ENCODE peak calls at places on chromosomes 1 and 21, in seven cellular contexts. One of them, this sample, is unnamed.

GRCh38 chr1:64744492-64745180 is at the start of gene RAVER2:
- DNase-seq in Daoy: peak; percentile 84
- DNase-seq in AG09309: no peak
- DNase-seq in T follicular helper cell: peak; percentile 28
- DNase-seq in stimulated activated CD8-positive, alpha-beta memory T cell treated with anti-CD3 and anti-CD28 coated beads, Interleukin-2, amount 100 ng/mL, for 1 hour: peak; percentile 7
- DNase-seq in activated CD8-positive, alpha-beta T cell treated with anti-CD3 and anti-CD28 coated beads, Interleukin-2, amount 10 ng/mL, durations not matched to agents 7 days and 5 days: peak; percentile 61
- DNase-seq in GM03348: peak; percentile 82
- DNase-seq in this sample: peak; percentile 20

GRCh38 chr1:184590163-184590750 is 164.4 kb downstream of the EDEM3 start:
- DNase-seq in T follicular helper cell: no peak
- DNase-seq in activated CD8-positive, alpha-beta T cell treated with anti-CD3 and anti-CD28 coated beads, Interleukin-2, amount 10 ng/mL, durations not matched to agents 7 days and 5 days: no peak
- DNase-seq in AG09309: no peak
- DNase-seq in stimulated activated CD8-positive, alpha-beta memory T cell treated with anti-CD3 and anti-CD28 coated beads, Interleukin-2, amount 100 ng/mL, for 1 hour: no peak
- DNase-seq in Daoy: no peak
- DNase-seq in GM03348: no peak
- DNase-seq in this sample: no peak

GRCh38 chr1:234589854-234590620 is 19.9 kb downstream of the IRF2BP2 start:
- DNase-seq in stimulated activated CD8-positive, alpha-beta memory T cell treated with anti-CD3 and anti-CD28 coated beads, Interleukin-2, amount 100 ng/mL, for 1 hour: no peak
- DNase-seq in Daoy: peak; percentile 58
- DNase-seq in GM03348: peak; percentile 57
- DNase-seq in AG09309: no peak
- DNase-seq in T follicular helper cell: no peak
- DNase-seq in activated CD8-positive, alpha-beta T cell treated with anti-CD3 and anti-CD28 coated beads, Interleukin-2, amount 10 ng/mL, durations not matched to agents 7 days and 5 days: no peak
- DNase-seq in this sample: no peak

GRCh38 chr21:42537106-42537742 is 23.6 kb downstream of the SLC37A1 start:
- DNase-seq in AG09309: no peak
- DNase-seq in GM03348: no peak
- DNase-seq in stimulated activated CD8-positive, alpha-beta memory T cell treated with anti-CD3 and anti-CD28 coated beads, Interleukin-2, amount 100 ng/mL, for 1 hour: no peak
- DNase-seq in Daoy: peak; percentile 37
- DNase-seq in activated CD8-positive, alpha-beta T cell treated with anti-CD3 and anti-CD28 coated beads, Interleukin-2, amount 10 ng/mL, durations not matched to agents 7 days and 5 days: peak; percentile 51
- DNase-seq in T follicular helper cell: no peak
- DNase-seq in this sample: no peak

GRCh38 chr1:25833158-25833557 is 13.4 kb downstream of the MTFR1L start:
- DNase-seq in T follicular helper cell: no peak
- DNase-seq in GM03348: no peak
- DNase-seq in AG09309: no peak
- DNase-seq in Daoy: no peak
- DNase-seq in activated CD8-positive, alpha-beta T cell treated with anti-CD3 and anti-CD28 coated beads, Interleukin-2, amount 10 ng/mL, durations not matched to agents 7 days and 5 days: no peak
- DNase-seq in stimulated activated CD8-positive, alpha-beta memory T cell treated with anti-CD3 and anti-CD28 coated beads, Interleukin-2, amount 100 ng/mL, for 1 hour: no peak
- DNase-seq in this sample: no peak

GRCh38 chr1:201734776-201735175 is 94.2 kb upstream of the IPO9 start:
- DNase-seq in stimulated activated CD8-positive, alpha-beta memory T cell treated with anti-CD3 and anti-CD28 coated beads, Interleukin-2, amount 100 ng/mL, for 1 hour: no peak
- DNase-seq in T follicular helper cell: no peak
- DNase-seq in Daoy: no peak
- DNase-seq in activated CD8-positive, alpha-beta T cell treated with anti-CD3 and anti-CD28 coated beads, Interleukin-2, amount 10 ng/mL, durations not matched to agents 7 days and 5 days: no peak
- DNase-seq in GM03348: no peak
- DNase-seq in AG09309: no peak
- DNase-seq in this sample: no peak

GRCh38 chr21:42160111-42160949 is 58.6 kb upstream of the ABCG1 start:
- DNase-seq in T follicular helper cell: no peak
- DNase-seq in GM03348: no peak
- DNase-seq in AG09309: no peak
- DNase-seq in activated CD8-positive, alpha-beta T cell treated with anti-CD3 and anti-CD28 coated beads, Interleukin-2, amount 10 ng/mL, durations not matched to agents 7 days and 5 days: no peak
- DNase-seq in stimulated activated CD8-positive, alpha-beta memory T cell treated with anti-CD3 and anti-CD28 coated beads, Interleukin-2, amount 100 ng/mL, for 1 hour: no peak
- DNase-seq in Daoy: no peak
- DNase-seq in this sample: no peak

GRCh38 chr1:47559944-47560695 is 122.3 kb downstream of the FOXD2 start:
- DNase-seq in AG09309: no peak
- DNase-seq in GM03348: no peak
- DNase-seq in T follicular helper cell: no peak
- DNase-seq in Daoy: no peak
- DNase-seq in activated CD8-positive, alpha-beta T cell treated with anti-CD3 and anti-CD28 coated beads, Interleukin-2, amount 10 ng/mL, durations not matched to agents 7 days and 5 days: no peak
- DNase-seq in stimulated activated CD8-positive, alpha-beta memory T cell treated with anti-CD3 and anti-CD28 coated beads, Interleukin-2, amount 100 ng/mL, for 1 hour: no peak
- DNase-seq in this sample: no peak

GRCh38 chr21:26777166-26777565 is 68.0 kb downstream of the ADAMTS1 start:
- DNase-seq in activated CD8-positive, alpha-beta T cell treated with anti-CD3 and anti-CD28 coated beads, Interleukin-2, amount 10 ng/mL, durations not matched to agents 7 days and 5 days: no peak
- DNase-seq in T follicular helper cell: no peak
- DNase-seq in stimulated activated CD8-positive, alpha-beta memory T cell treated with anti-CD3 and anti-CD28 coated beads, Interleukin-2, amount 100 ng/mL, for 1 hour: no peak
- DNase-seq in AG09309: no peak
- DNase-seq in Daoy: no peak
- DNase-seq in GM03348: no peak
- DNase-seq in this sample: no peak

GRCh38 chr1:85578321-85579295 is 2.0 kb upstream of the CCN1 start:
- DNase-seq in stimulated activated CD8-positive, alpha-beta memory T cell treated with anti-CD3 and anti-CD28 coated beads, Interleukin-2, amount 100 ng/mL, for 1 hour: no peak
- DNase-seq in activated CD8-positive, alpha-beta T cell treated with anti-CD3 and anti-CD28 coated beads, Interleukin-2, amount 10 ng/mL, durations not matched to agents 7 days and 5 days: no peak
- DNase-seq in Daoy: peak; percentile 87
- DNase-seq in AG09309: peak; percentile 98
- DNase-seq in GM03348: peak; percentile 76
- DNase-seq in T follicular helper cell: no peak
- DNase-seq in this sample: no peak

GRCh38 chr1:231937013-231937754 is 310.6 kb downstream of the DISC1 start:
- DNase-seq in T follicular helper cell: no peak
- DNase-seq in stimulated activated CD8-positive, alpha-beta memory T cell treated with anti-CD3 and anti-CD28 coated beads, Interleukin-2, amount 100 ng/mL, for 1 hour: no peak
- DNase-seq in activated CD8-positive, alpha-beta T cell treated with anti-CD3 and anti-CD28 coated beads, Interleukin-2, amount 10 ng/mL, durations not matched to agents 7 days and 5 days: no peak
- DNase-seq in GM03348: peak; percentile 11
- DNase-seq in Daoy: no peak
- DNase-seq in AG09309: no peak
- DNase-seq in this sample: no peak

GRCh38 chr1:17027403-17027802 is 15.7 kb upstream of the ATP13A2 start:
- DNase-seq in AG09309: peak; percentile 63
- DNase-seq in GM03348: peak; percentile 68
- DNase-seq in Daoy: no peak
- DNase-seq in stimulated activated CD8-positive, alpha-beta memory T cell treated with anti-CD3 and anti-CD28 coated beads, Interleukin-2, amount 100 ng/mL, for 1 hour: no peak
- DNase-seq in activated CD8-positive, alpha-beta T cell treated with anti-CD3 and anti-CD28 coated beads, Interleukin-2, amount 10 ng/mL, durations not matched to agents 7 days and 5 days: no peak
- DNase-seq in T follicular helper cell: no peak
- DNase-seq in this sample: no peak

GRCh38 chr1:1397839-1398523 is 1.2 kb downstream of the CCNL2 start:
- DNase-seq in stimulated activated CD8-positive, alpha-beta memory T cell treated with anti-CD3 and anti-CD28 coated beads, Interleukin-2, amount 100 ng/mL, for 1 hour: no peak
- DNase-seq in GM03348: peak; percentile 30
- DNase-seq in Daoy: no peak
- DNase-seq in activated CD8-positive, alpha-beta T cell treated with anti-CD3 and anti-CD28 coated beads, Interleukin-2, amount 10 ng/mL, durations not matched to agents 7 days and 5 days: no peak
- DNase-seq in T follicular helper cell: no peak
- DNase-seq in AG09309: no peak
- DNase-seq in this sample: no peak

GRCh38 chr1:231219422-231220401 is 21.3 kb upstream of the GNPAT start:
- DNase-seq in AG09309: no peak
- DNase-seq in activated CD8-positive, alpha-beta T cell treated with anti-CD3 and anti-CD28 coated beads, Interleukin-2, amount 10 ng/mL, durations not matched to agents 7 days and 5 days: no peak
- DNase-seq in GM03348: no peak
- DNase-seq in T follicular helper cell: no peak
- DNase-seq in Daoy: no peak
- DNase-seq in stimulated activated CD8-positive, alpha-beta memory T cell treated with anti-CD3 and anti-CD28 coated beads, Interleukin-2, amount 100 ng/mL, for 1 hour: no peak
- DNase-seq in this sample: no peak

GRCh38 chr1:32798679-32799416 is 18.3 kb downstream of the YARS1 start:
- DNase-seq in GM03348: no peak
- DNase-seq in stimulated activated CD8-positive, alpha-beta memory T cell treated with anti-CD3 and anti-CD28 coated beads, Interleukin-2, amount 100 ng/mL, for 1 hour: no peak
- DNase-seq in Daoy: peak; percentile 51
- DNase-seq in activated CD8-positive, alpha-beta T cell treated with anti-CD3 and anti-CD28 coated beads, Interleukin-2, amount 10 ng/mL, durations not matched to agents 7 days and 5 days: peak; percentile 37
- DNase-seq in T follicular helper cell: no peak
- DNase-seq in AG09309: no peak
- DNase-seq in this sample: peak; percentile 11

GRCh38 chr1:155124503-155125463 is 2.9 kb upstream of the EFNA1 start:
- DNase-seq in stimulated activated CD8-positive, alpha-beta memory T cell treated with anti-CD3 and anti-CD28 coated beads, Interleukin-2, amount 100 ng/mL, for 1 hour: no peak
- DNase-seq in activated CD8-positive, alpha-beta T cell treated with anti-CD3 and anti-CD28 coated beads, Interleukin-2, amount 10 ng/mL, durations not matched to agents 7 days and 5 days: no peak
- DNase-seq in Daoy: peak; percentile 88
- DNase-seq in GM03348: no peak
- DNase-seq in AG09309: no peak
- DNase-seq in T follicular helper cell: no peak
- DNase-seq in this sample: no peak

GRCh38 chr1:5651964-5652751 is 340.1 kb downstream of the NPHP4 start:
- DNase-seq in GM03348: no peak
- DNase-seq in stimulated activated CD8-positive, alpha-beta memory T cell treated with anti-CD3 and anti-CD28 coated beads, Interleukin-2, amount 100 ng/mL, for 1 hour: no peak
- DNase-seq in T follicular helper cell: no peak
- DNase-seq in activated CD8-positive, alpha-beta T cell treated with anti-CD3 and anti-CD28 coated beads, Interleukin-2, amount 10 ng/mL, durations not matched to agents 7 days and 5 days: no peak
- DNase-seq in Daoy: no peak
- DNase-seq in AG09309: no peak
- DNase-seq in this sample: no peak

GRCh38 chr1:248631354-248632041 is 3.4 kb downstream of the OR2T11 start:
- DNase-seq in activated CD8-positive, alpha-beta T cell treated with anti-CD3 and anti-CD28 coated beads, Interleukin-2, amount 10 ng/mL, durations not matched to agents 7 days and 5 days: no peak
- DNase-seq in T follicular helper cell: no peak
- DNase-seq in stimulated activated CD8-positive, alpha-beta memory T cell treated with anti-CD3 and anti-CD28 coated beads, Interleukin-2, amount 100 ng/mL, for 1 hour: no peak
- DNase-seq in AG09309: no peak
- DNase-seq in Daoy: peak; percentile 44
- DNase-seq in GM03348: no peak
- DNase-seq in this sample: no peak

GRCh38 chr1:226656601-226657277 is 82.3 kb downstream of the ITPKB start:
- DNase-seq in stimulated activated CD8-positive, alpha-beta memory T cell treated with anti-CD3 and anti-CD28 coated beads, Interleukin-2, amount 100 ng/mL, for 1 hour: no peak
- DNase-seq in T follicular helper cell: peak; percentile 72
- DNase-seq in activated CD8-positive, alpha-beta T cell treated with anti-CD3 and anti-CD28 coated beads, Interleukin-2, amount 10 ng/mL, durations not matched to agents 7 days and 5 days: no peak
- DNase-seq in AG09309: peak; percentile 62
- DNase-seq in Daoy: peak; percentile 70
- DNase-seq in GM03348: peak; percentile 77
- DNase-seq in this sample: no peak

GRCh38 chr1:87197156-87197555 is 131.5 kb upstream of the LMO4 start:
- DNase-seq in stimulated activated CD8-positive, alpha-beta memory T cell treated with anti-CD3 and anti-CD28 coated beads, Interleukin-2, amount 100 ng/mL, for 1 hour: no peak
- DNase-seq in Daoy: peak; percentile 39
- DNase-seq in AG09309: no peak
- DNase-seq in activated CD8-positive, alpha-beta T cell treated with anti-CD3 and anti-CD28 coated beads, Interleukin-2, amount 10 ng/mL, durations not matched to agents 7 days and 5 days: no peak
- DNase-seq in GM03348: peak; percentile 36
- DNase-seq in T follicular helper cell: no peak
- DNase-seq in this sample: no peak

GRCh38 chr1:164602480-164603093 is 43.6 kb downstream of the PBX1 start:
- DNase-seq in AG09309: peak; percentile 39
- DNase-seq in GM03348: peak; percentile 71
- DNase-seq in stimulated activated CD8-positive, alpha-beta memory T cell treated with anti-CD3 and anti-CD28 coated beads, Interleukin-2, amount 100 ng/mL, for 1 hour: no peak
- DNase-seq in activated CD8-positive, alpha-beta T cell treated with anti-CD3 and anti-CD28 coated beads, Interleukin-2, amount 10 ng/mL, durations not matched to agents 7 days and 5 days: no peak
- DNase-seq in T follicular helper cell: no peak
- DNase-seq in Daoy: peak; percentile 75
- DNase-seq in this sample: no peak

GRCh38 chr1:220966874-220967631 is 87.8 kb downstream of the HLX start:
- DNase-seq in Daoy: peak; percentile 4
- DNase-seq in AG09309: no peak
- DNase-seq in stimulated activated CD8-positive, alpha-beta memory T cell treated with anti-CD3 and anti-CD28 coated beads, Interleukin-2, amount 100 ng/mL, for 1 hour: no peak
- DNase-seq in T follicular helper cell: no peak
- DNase-seq in activated CD8-positive, alpha-beta T cell treated with anti-CD3 and anti-CD28 coated beads, Interleukin-2, amount 10 ng/mL, durations not matched to agents 7 days and 5 days: no peak
- DNase-seq in GM03348: no peak
- DNase-seq in this sample: no peak

GRCh38 chr1:247456024-247456423 is 1.9 kb downstream of the OR2B11 start:
- DNase-seq in T follicular helper cell: no peak
- DNase-seq in activated CD8-positive, alpha-beta T cell treated with anti-CD3 and anti-CD28 coated beads, Interleukin-2, amount 10 ng/mL, durations not matched to agents 7 days and 5 days: no peak
- DNase-seq in stimulated activated CD8-positive, alpha-beta memory T cell treated with anti-CD3 and anti-CD28 coated beads, Interleukin-2, amount 100 ng/mL, for 1 hour: no peak
- DNase-seq in Daoy: no peak
- DNase-seq in GM03348: no peak
- DNase-seq in AG09309: no peak
- DNase-seq in this sample: no peak

GRCh38 chr1:21284206-21285137 is 5.8 kb downstream of the ECE1 start:
- DNase-seq in GM03348: no peak
- DNase-seq in AG09309: no peak
- DNase-seq in stimulated activated CD8-positive, alpha-beta memory T cell treated with anti-CD3 and anti-CD28 coated beads, Interleukin-2, amount 100 ng/mL, for 1 hour: no peak
- DNase-seq in Daoy: no peak
- DNase-seq in T follicular helper cell: no peak
- DNase-seq in activated CD8-positive, alpha-beta T cell treated with anti-CD3 and anti-CD28 coated beads, Interleukin-2, amount 10 ng/mL, durations not matched to agents 7 days and 5 days: no peak
- DNase-seq in this sample: no peak

GRCh38 chr1:184520343-184520742 is 133.5 kb downstream of the C1orf21 start:
- DNase-seq in Daoy: no peak
- DNase-seq in T follicular helper cell: no peak
- DNase-seq in stimulated activated CD8-positive, alpha-beta memory T cell treated with anti-CD3 and anti-CD28 coated beads, Interleukin-2, amount 100 ng/mL, for 1 hour: no peak
- DNase-seq in AG09309: no peak
- DNase-seq in GM03348: peak; percentile 28
- DNase-seq in activated CD8-positive, alpha-beta T cell treated with anti-CD3 and anti-CD28 coated beads, Interleukin-2, amount 10 ng/mL, durations not matched to agents 7 days and 5 days: no peak
- DNase-seq in this sample: no peak

GRCh38 chr1:39310015-39310414 is 105.5 kb downstream of the MACF1 start:
- DNase-seq in activated CD8-positive, alpha-beta T cell treated with anti-CD3 and anti-CD28 coated beads, Interleukin-2, amount 10 ng/mL, durations not matched to agents 7 days and 5 days: no peak
- DNase-seq in GM03348: no peak
- DNase-seq in Daoy: no peak
- DNase-seq in stimulated activated CD8-positive, alpha-beta memory T cell treated with anti-CD3 and anti-CD28 coated beads, Interleukin-2, amount 100 ng/mL, for 1 hour: no peak
- DNase-seq in T follicular helper cell: no peak
- DNase-seq in AG09309: no peak
- DNase-seq in this sample: no peak

GRCh38 chr1:80778094-80778840 is 1022.5 kb upstream of the ADGRL2 start:
- DNase-seq in T follicular helper cell: no peak
- DNase-seq in GM03348: no peak
- DNase-seq in AG09309: no peak
- DNase-seq in Daoy: no peak
- DNase-seq in activated CD8-positive, alpha-beta T cell treated with anti-CD3 and anti-CD28 coated beads, Interleukin-2, amount 10 ng/mL, durations not matched to agents 7 days and 5 days: no peak
- DNase-seq in stimulated activated CD8-positive, alpha-beta memory T cell treated with anti-CD3 and anti-CD28 coated beads, Interleukin-2, amount 100 ng/mL, for 1 hour: no peak
- DNase-seq in this sample: no peak

GRCh38 chr1:83026745-83027144 is 972.2 kb downstream of the TTLL7 start:
- DNase-seq in activated CD8-positive, alpha-beta T cell treated with anti-CD3 and anti-CD28 coated beads, Interleukin-2, amount 10 ng/mL, durations not matched to agents 7 days and 5 days: no peak
- DNase-seq in Daoy: no peak
- DNase-seq in stimulated activated CD8-positive, alpha-beta memory T cell treated with anti-CD3 and anti-CD28 coated beads, Interleukin-2, amount 100 ng/mL, for 1 hour: no peak
- DNase-seq in T follicular helper cell: no peak
- DNase-seq in AG09309: no peak
- DNase-seq in GM03348: no peak
- DNase-seq in this sample: no peak

GRCh38 chr1:178086294-178087255 is 7.3 kb upstream of the RASAL2 start:
- DNase-seq in T follicular helper cell: no peak
- DNase-seq in stimulated activated CD8-positive, alpha-beta memory T cell treated with anti-CD3 and anti-CD28 coated beads, Interleukin-2, amount 100 ng/mL, for 1 hour: no peak
- DNase-seq in activated CD8-positive, alpha-beta T cell treated with anti-CD3 and anti-CD28 coated beads, Interleukin-2, amount 10 ng/mL, durations not matched to agents 7 days and 5 days: no peak
- DNase-seq in AG09309: peak; percentile 57
- DNase-seq in Daoy: no peak
- DNase-seq in GM03348: peak; percentile 74
- DNase-seq in this sample: no peak

GRCh38 chr21:37921091-37921490 is 4.8 kb upstream of the KCNJ6 start:
- DNase-seq in activated CD8-positive, alpha-beta T cell treated with anti-CD3 and anti-CD28 coated beads, Interleukin-2, amount 10 ng/mL, durations not matched to agents 7 days and 5 days: no peak
- DNase-seq in AG09309: no peak
- DNase-seq in stimulated activated CD8-positive, alpha-beta memory T cell treated with anti-CD3 and anti-CD28 coated beads, Interleukin-2, amount 100 ng/mL, for 1 hour: no peak
- DNase-seq in T follicular helper cell: no peak
- DNase-seq in Daoy: no peak
- DNase-seq in GM03348: no peak
- DNase-seq in this sample: no peak

GRCh38 chr1:41540886-41541591 is 56.6 kb upstream of the EDN2 start:
- DNase-seq in stimulated activated CD8-positive, alpha-beta memory T cell treated with anti-CD3 and anti-CD28 coated beads, Interleukin-2, amount 100 ng/mL, for 1 hour: no peak
- DNase-seq in Daoy: peak; percentile 73
- DNase-seq in AG09309: no peak
- DNase-seq in GM03348: peak; percentile 44
- DNase-seq in activated CD8-positive, alpha-beta T cell treated with anti-CD3 and anti-CD28 coated beads, Interleukin-2, amount 10 ng/mL, durations not matched to agents 7 days and 5 days: no peak
- DNase-seq in T follicular helper cell: no peak
- DNase-seq in this sample: no peak

GRCh38 chr1:202283379-202283844 is 58.3 kb downstream of the UBE2T start:
- DNase-seq in T follicular helper cell: no peak
- DNase-seq in AG09309: peak; percentile 72
- DNase-seq in Daoy: peak; percentile 92
- DNase-seq in GM03348: peak; percentile 84
- DNase-seq in stimulated activated CD8-positive, alpha-beta memory T cell treated with anti-CD3 and anti-CD28 coated beads, Interleukin-2, amount 100 ng/mL, for 1 hour: no peak
- DNase-seq in activated CD8-positive, alpha-beta T cell treated with anti-CD3 and anti-CD28 coated beads, Interleukin-2, amount 10 ng/mL, durations not matched to agents 7 days and 5 days: peak; percentile 44
- DNase-seq in this sample: no peak

GRCh38 chr21:45899317-45900033 is 82.1 kb upstream of the COL6A1 start:
- DNase-seq in stimulated activated CD8-positive, alpha-beta memory T cell treated with anti-CD3 and anti-CD28 coated beads, Interleukin-2, amount 100 ng/mL, for 1 hour: no peak
- DNase-seq in T follicular helper cell: no peak
- DNase-seq in activated CD8-positive, alpha-beta T cell treated with anti-CD3 and anti-CD28 coated beads, Interleukin-2, amount 10 ng/mL, durations not matched to agents 7 days and 5 days: no peak
- DNase-seq in Daoy: no peak
- DNase-seq in GM03348: no peak
- DNase-seq in AG09309: no peak
- DNase-seq in this sample: no peak

GRCh38 chr1:56382890-56383289 is 196.5 kb downstream of the PLPP3 start:
- DNase-seq in activated CD8-positive, alpha-beta T cell treated with anti-CD3 and anti-CD28 coated beads, Interleukin-2, amount 10 ng/mL, durations not matched to agents 7 days and 5 days: no peak
- DNase-seq in AG09309: no peak
- DNase-seq in Daoy: no peak
- DNase-seq in stimulated activated CD8-positive, alpha-beta memory T cell treated with anti-CD3 and anti-CD28 coated beads, Interleukin-2, amount 100 ng/mL, for 1 hour: no peak
- DNase-seq in GM03348: no peak
- DNase-seq in T follicular helper cell: no peak
- DNase-seq in this sample: no peak

GRCh38 chr1:41726899-41727748 is 191.6 kb downstream of the HIVEP3 start:
- DNase-seq in T follicular helper cell: no peak
- DNase-seq in activated CD8-positive, alpha-beta T cell treated with anti-CD3 and anti-CD28 coated beads, Interleukin-2, amount 10 ng/mL, durations not matched to agents 7 days and 5 days: peak; percentile 46
- DNase-seq in Daoy: no peak
- DNase-seq in stimulated activated CD8-positive, alpha-beta memory T cell treated with anti-CD3 and anti-CD28 coated beads, Interleukin-2, amount 100 ng/mL, for 1 hour: no peak
- DNase-seq in AG09309: no peak
- DNase-seq in GM03348: no peak
- DNase-seq in this sample: no peak

GRCh38 chr1:59171788-59172187 is 125.1 kb upstream of the FGGY start:
- DNase-seq in Daoy: no peak
- DNase-seq in GM03348: no peak
- DNase-seq in stimulated activated CD8-positive, alpha-beta memory T cell treated with anti-CD3 and anti-CD28 coated beads, Interleukin-2, amount 100 ng/mL, for 1 hour: no peak
- DNase-seq in T follicular helper cell: no peak
- DNase-seq in activated CD8-positive, alpha-beta T cell treated with anti-CD3 and anti-CD28 coated beads, Interleukin-2, amount 10 ng/mL, durations not matched to agents 7 days and 5 days: no peak
- DNase-seq in AG09309: no peak
- DNase-seq in this sample: no peak

GRCh38 chr21:35565204-35565611 is 495.1 kb downstream of the SETD4 start:
- DNase-seq in Daoy: peak; percentile 88
- DNase-seq in AG09309: peak; percentile 85
- DNase-seq in T follicular helper cell: no peak
- DNase-seq in stimulated activated CD8-positive, alpha-beta memory T cell treated with anti-CD3 and anti-CD28 coated beads, Interleukin-2, amount 100 ng/mL, for 1 hour: no peak
- DNase-seq in activated CD8-positive, alpha-beta T cell treated with anti-CD3 and anti-CD28 coated beads, Interleukin-2, amount 10 ng/mL, durations not matched to agents 7 days and 5 days: no peak
- DNase-seq in GM03348: peak; percentile 80
- DNase-seq in this sample: no peak

GRCh38 chr1:218785928-218786327 is 387.8 kb upstream of the LYPLAL1 start:
- DNase-seq in Daoy: peak; percentile 24
- DNase-seq in GM03348: peak; percentile 49
- DNase-seq in stimulated activated CD8-positive, alpha-beta memory T cell treated with anti-CD3 and anti-CD28 coated beads, Interleukin-2, amount 100 ng/mL, for 1 hour: no peak
- DNase-seq in T follicular helper cell: no peak
- DNase-seq in AG09309: peak; percentile 23
- DNase-seq in activated CD8-positive, alpha-beta T cell treated with anti-CD3 and anti-CD28 coated beads, Interleukin-2, amount 10 ng/mL, durations not matched to agents 7 days and 5 days: no peak
- DNase-seq in this sample: no peak

This sample was measured in activated T-helper 2 cell treated with anti-CD3 and anti-CD28 coated beads, Interferon-gamma antibody, Interleukin-2, Interleukin-4, amounts not matched to agents 10 μg/mL and 5 μg/mL and 100 μg/mL, durations not matched to agents 14 hours and 24 hours and 36 hours.